ENCODE peak calls at places on chromosomes 1 and 21, in five cellular contexts. J is H1, Q is K562, F is HepG2, U is GM12878. E is an unnamed sample.

GRCh38 chr1:19388980-19389379 is 76.9 kb downstream of the SLC66A1 start:
- DNase-seq in J (no peak), Q (no peak), F (no peak), U (no peak), E (no peak)

GRCh38 chr1:2952992-2953391 is 68.3 kb upstream of the ACTRT2 start:
- DNase-seq in J (no peak), U (no peak), F (no peak), Q (no peak), E (no peak)

GRCh38 chr1:78884685-78885452 is 121.7 kb downstream of the ADGRL4 start:
- DNase-seq in J (peak; percentile 3), Q (no peak), U (no peak), F (no peak), E (no peak)

GRCh38 chr1:94081566-94082344 is 39.2 kb downstream of the ABCA4 start:
- DNase-seq in J (no peak), U (no peak), F (no peak), Q (no peak), E (no peak)

GRCh38 chr1:15681346-15682290 is 2.5 kb upstream of the PLEKHM2 start:
- DNase-seq in Q (peak; percentile 62), U (no peak), J (no peak), F (no peak), E (no peak)

GRCh38 chr1:31944205-31945089 is 6.3 kb upstream of the PTP4A2 start:
- DNase-seq in J (peak; percentile 82), U (peak; percentile 75), Q (peak; percentile 100), F (peak; percentile 46), E (peak; percentile 96)

GRCh38 chr1:15799004-15799867 is 8.2 kb downstream of the UQCRHL start:
- DNase-seq in J (no peak), Q (peak; percentile 32), U (no peak), F (peak; percentile 61), E (no peak)

GRCh38 chr21:27804515-27804914 is 837.6 kb upstream of the ADAMTS5 start:
- DNase-seq in F (no peak), Q (no peak), J (no peak), U (no peak), E (no peak)

GRCh38 chr1:32868085-32868484 is 2.6 kb downstream of the FNDC5 start:
- DNase-seq in F (no peak), U (no peak), Q (no peak), J (no peak), E (no peak)

GRCh38 chr1:204294371-204294770 is 65.4 kb downstream of the PLEKHA6 start:
- DNase-seq in F (peak; percentile 44), U (no peak), J (no peak), Q (no peak), E (no peak)

GRCh38 chr1:51561702-51562101 is 42.6 kb upstream of the EPS15 start:
- DNase-seq in F (no peak), U (no peak), Q (no peak), J (no peak), E (no peak)

GRCh38 chr1:41758904-41759548 is 159.7 kb downstream of the HIVEP3 start:
- DNase-seq in F (no peak), J (no peak), U (no peak), Q (no peak), E (no peak)

GRCh38 chr1:26378879-26379251 is 6.3 kb upstream of the ZNF683 start:
- DNase-seq in J (no peak), Q (no peak), U (no peak), F (no peak), E (no peak)

GRCh38 chr1:220825819-220826551 is 39.3 kb downstream of the MTARC1 start:
- DNase-seq in Q (peak; percentile 13), F (no peak), J (no peak), U (no peak), E (no peak)

GRCh38 chr1:214546886-214547641 is 4.3 kb downstream of the PTPN14 start:
- DNase-seq in J (no peak), Q (no peak), U (no peak), F (no peak), E (no peak)

GRCh38 chr1:41900611-41901444 is 17.9 kb downstream of the HIVEP3 start:
- DNase-seq in Q (no peak), J (peak; percentile 34), F (no peak), U (no peak), E (no peak)

GRCh38 chr1:40462956-40463590 is 12.8 kb downstream of the ZFP69B start:
- DNase-seq in F (no peak), Q (no peak), J (no peak), U (no peak), E (no peak)

GRCh38 chr1:244349103-244349531 is 102.6 kb downstream of the ADSS2 start:
- DNase-seq in U (no peak), J (no peak), Q (no peak), F (no peak), E (no peak)

GRCh38 chr21:30962013-30962412 is 76.3 kb downstream of the KRTAP19-8 start:
- DNase-seq in F (no peak), U (no peak), J (no peak), Q (no peak), E (no peak)

GRCh38 chr1:235342039-235342438 is 13.7 kb downstream of the GGPS1 start:
- DNase-seq in Q (no peak), F (no peak), U (no peak), J (no peak), E (no peak)

GRCh38 chr1:202952818-202953217 is 5.3 kb downstream of the ADIPOR1 start:
- DNase-seq in U (no peak), J (no peak), Q (no peak), F (no peak), E (no peak)

GRCh38 chr1:115980998-115981993 is 5.0 kb downstream of the SLC22A15 start:
- DNase-seq in Q (peak; percentile 69), J (no peak), U (no peak), F (peak; percentile 35), E (peak; percentile 41)

GRCh38 chr1:21192284-21192683 is 15.6 kb upstream of the EIF4G3 start:
- DNase-seq in U (no peak), F (no peak), Q (no peak), J (no peak), E (no peak)

GRCh38 chr1:226981838-226982237 is 41.7 kb downstream of the COQ8A start:
- DNase-seq in J (no peak), U (no peak), Q (no peak), F (no peak), E (no peak)

GRCh38 chr1:28087614-28088167 is 719 bp downstream of the EYA3 start:
- DNase-seq in U (no peak), F (peak; percentile 18), J (no peak), Q (peak; percentile 69), E (no peak)

GRCh38 chr21:17343055-17343454 is 169.8 kb upstream of the CXADR start:
- DNase-seq in U (no peak), F (peak; percentile 32), Q (peak; percentile 25), J (no peak), E (no peak)

GRCh38 chr1:216742625-216743024 is 19.4 kb upstream of the ESRRG start:
- DNase-seq in F (no peak), J (no peak), U (no peak), Q (no peak), E (no peak)
- TF ChIP-seq CREB1 in F (no peak), J (no peak), U (no peak), Q (no peak), E (no peak)

DNA sequence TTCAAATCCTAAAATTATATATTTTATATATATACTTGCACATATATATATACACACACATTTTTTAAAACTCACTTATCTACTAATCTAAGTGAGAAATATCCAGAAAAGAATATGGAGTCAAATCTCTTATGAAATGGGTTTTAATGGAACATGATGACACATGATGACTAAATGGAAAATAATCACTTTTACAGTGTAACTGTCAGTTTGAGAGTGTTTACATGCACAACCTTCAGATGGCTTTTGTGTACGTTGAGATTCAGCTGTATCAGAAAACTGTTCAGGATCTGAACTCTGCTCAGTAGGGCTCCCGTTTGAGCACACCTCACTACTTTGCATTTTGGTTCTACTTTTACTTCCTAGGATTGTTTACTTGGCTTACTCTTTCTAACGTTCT is 189.8 kb downstream of the DNAH14 start:
- DNase-seq in F (no peak), J (no peak), U (no peak), Q (no peak), E (no peak)
- TF ChIP-seq ATF3 in F (no peak), J (no peak), U (no peak), Q (no peak), E (no peak)

DNA sequence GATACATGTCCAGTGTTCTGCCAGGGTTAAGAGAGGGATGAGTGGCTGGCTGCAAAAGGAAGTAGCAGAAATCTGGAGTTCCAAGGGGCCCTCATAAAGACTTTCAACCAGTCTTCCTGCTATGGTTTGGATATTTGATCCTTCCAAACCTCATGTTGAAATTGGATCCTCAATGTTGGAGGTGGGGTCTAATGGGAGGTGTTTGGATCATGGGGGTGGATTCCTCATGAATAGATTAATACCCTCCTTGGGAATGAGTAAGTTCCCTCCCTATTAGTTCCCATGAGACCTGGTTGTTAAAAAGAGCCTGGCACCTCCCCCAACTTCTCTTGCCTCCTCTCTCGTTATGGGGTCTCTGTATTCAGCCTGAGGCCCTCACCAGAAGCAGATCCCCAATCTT is 10.1 kb upstream of the GNG12 start:
- DNase-seq in F (no peak), U (no peak), J (no peak), Q (no peak), E (no peak)
- TF ChIP-seq CREB1 in F (no peak), U (no peak), J (no peak), Q (no peak), E (no peak)

DNA sequence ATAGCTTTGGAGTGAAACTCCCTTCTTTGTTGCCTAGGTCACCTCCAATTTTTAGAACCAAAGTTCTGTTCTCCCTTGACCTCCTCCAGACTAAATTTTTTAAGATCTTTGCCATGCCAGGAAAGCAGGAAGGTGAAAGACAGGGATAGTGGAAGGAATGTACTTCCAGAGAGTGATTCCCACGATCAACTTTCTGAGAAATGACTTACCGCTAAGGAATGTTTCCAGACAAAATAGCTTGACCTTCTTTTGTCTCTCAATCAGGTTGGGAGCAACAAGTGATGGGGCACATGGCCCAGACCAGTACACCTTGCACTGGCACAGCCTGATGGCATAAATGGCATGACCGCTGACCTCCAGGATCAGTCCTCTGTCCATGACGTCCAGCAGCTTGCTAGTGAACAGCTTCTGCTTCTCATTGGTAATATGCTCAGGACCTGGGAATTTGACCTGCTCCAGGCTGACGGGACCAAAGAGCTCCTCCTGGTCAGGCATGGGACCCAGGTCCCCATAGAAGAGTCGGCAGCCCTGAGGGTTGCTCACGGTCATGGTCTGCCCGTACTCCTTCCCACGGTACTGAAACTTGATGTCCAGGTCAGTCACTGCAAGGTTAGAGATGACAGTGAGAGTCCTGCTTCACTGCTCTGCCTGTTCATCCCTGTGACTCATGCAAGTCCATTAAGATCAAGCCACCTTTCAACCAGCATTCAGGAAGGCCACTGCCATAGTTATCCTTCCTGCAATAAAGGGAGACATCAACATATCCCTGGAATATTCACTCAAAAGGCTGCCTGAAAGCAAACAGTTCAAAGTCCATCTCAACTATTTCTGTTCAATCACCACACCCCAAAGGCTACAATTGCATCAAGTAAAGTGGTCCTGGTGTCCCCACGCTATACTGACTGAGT is 6.2 kb upstream of the C1orf74 start:
- DNase-seq in J (no peak), Q (no peak), U (no peak), F (peak; percentile 63), E (no peak)
- TF ChIP-seq ATF3 in J (no peak), Q (no peak), U (no peak), F (no peak), E (no peak)

DNA sequence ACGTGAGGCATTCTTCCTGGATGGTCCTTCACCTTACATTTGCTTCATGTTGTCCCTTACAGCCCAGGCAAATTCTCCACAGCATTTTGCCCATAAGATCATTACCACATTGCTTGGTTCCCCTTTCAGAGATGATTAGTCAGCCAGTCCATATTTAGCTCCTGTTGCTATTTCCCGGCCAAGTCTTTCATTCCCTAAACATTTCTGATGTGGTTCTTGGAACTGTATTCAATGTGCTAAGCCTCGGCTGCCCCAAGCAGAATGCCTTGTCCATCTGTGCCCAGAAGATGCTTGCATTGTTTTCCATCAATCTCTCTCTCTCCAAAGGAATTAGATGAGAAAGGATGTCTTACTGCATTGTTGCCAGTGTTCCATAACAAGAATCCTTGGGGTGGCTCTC is 420.9 kb upstream of the CAMK1G start:
- DNase-seq in F (no peak), Q (no peak), U (no peak), J (no peak), E (no peak)
- TF ChIP-seq CREB1 in F (no peak), Q (no peak), U (no peak), J (no peak), E (no peak)

E was measured in WTC11.